ENCODE peak calls at places on chromosomes 16 and 17, in six cellular contexts. Z, U, N, Q, E and H are unnamed samples.

GRCh38 chr16:69311533-69312388 is 611 bp downstream of the VPS4A start:
- DNase-seq in N (peak), Z (peak), Q (peak), U (peak), E (peak), H (no peak)

GRCh38 chr17:37642706-37643105 is 540 bp downstream of the DDX52 start:
- DNase-seq in Q (no peak), E (peak), Z (no peak), U (no peak), N (peak), H (peak)

GRCh38 chr16:2470603-2471015 is 488 bp upstream of the NTN3 start:
- DNase-seq in U (no peak), Q (no peak), Z (no peak), N (no peak), E (peak), H (no peak)

GRCh38 chr17:75910699-75911098 is 6.0 kb upstream of the MRPL38 start:
- DNase-seq in U (no peak), N (no peak), E (no peak), Q (peak), Z (no peak), H (no peak)

GRCh38 chr17:51258756-51259573 is 884 bp downstream of the MBTD1 start:
- DNase-seq in E (peak), Q (peak), U (no peak), N (peak), Z (no peak), H (no peak)

GRCh38 chr17:36808181-36808661 is 129.1 kb upstream of the LHX1 start:
- DNase-seq in N (peak), U (peak), Z (no peak), E (no peak), Q (peak), H (no peak)

GRCh38 chr16:3144331-3144881 is 9.6 kb downstream of the ZNF213 start:
- DNase-seq in U (no peak), E (peak), N (no peak), Z (no peak), Q (peak), H (no peak)

GRCh38 chr16:8675183-8676159 is 1.1 kb downstream of the ABAT start:
- DNase-seq in E (no peak), Z (no peak), U (no peak), N (no peak), Q (no peak), H (no peak)

GRCh38 chr16:86403541-86404163 is 106.7 kb upstream of the FOXF1 start:
- DNase-seq in Q (no peak), U (no peak), N (no peak), Z (no peak), E (no peak), H (no peak)

GRCh38 chr17:73131993-73132595 is 32.7 kb upstream of the SSTR2 start:
- DNase-seq in E (no peak), U (no peak), Z (no peak), Q (no peak), N (no peak), H (no peak)

GRCh38 chr17:81579821-81580321 is 27.7 kb upstream of the FAAP100 start:
- DNase-seq in Q (peak), E (no peak), U (no peak), Z (no peak), N (peak), H (peak)
- H3K14ac ChIP-seq in Q (no peak), E (no peak), U (no peak), Z (no peak), N (no peak), H (no peak)

GRCh38 chr17:80889231-80889896 is 102.3 kb upstream of the CHMP6 start:
- DNase-seq in N (no peak), Q (no peak), Z (no peak), E (no peak), U (no peak), H (no peak)

GRCh38 chr17:80889897-80890550 is 101.6 kb upstream of the CHMP6 start:
- DNase-seq in U (no peak), N (no peak), E (no peak), Z (no peak), Q (no peak), H (no peak)

GRCh38 chr17:80886641-80887573 is 104.7 kb upstream of the CHMP6 start:
- DNase-seq in Z (no peak), U (no peak), Q (no peak), N (no peak), E (no peak), H (no peak)

GRCh38 chr17:80887639-80888175 is 103.9 kb upstream of the CHMP6 start:
- DNase-seq in E (no peak), U (no peak), Z (no peak), N (no peak), Q (no peak), H (no peak)

GRCh38 chr17:80888276-80889160 is 103.1 kb upstream of the CHMP6 start:
- DNase-seq in E (no peak), Z (no peak), U (no peak), N (no peak), Q (no peak), H (no peak)
- H3K14ac ChIP-seq in E (no peak), Z (no peak), U (peak), N (no peak), Q (no peak), H (no peak)

GRCh38 chr17:7944321-7944720 is 12.3 kb downstream of the CNTROB start:
- DNase-seq in N (no peak), Q (no peak), E (no peak), U (no peak), Z (no peak), H (no peak)
- H3K14ac ChIP-seq in N (no peak), Q (no peak), E (no peak), U (no peak), Z (no peak), H (no peak)

GRCh38 chr16:31810863-31811262 is 62.7 kb upstream of the ZNF267 start:
- DNase-seq in E (no peak), U (no peak), Z (no peak), Q (no peak), N (no peak), H (no peak)

GRCh38 chr16:31807086-31807485 is 66.5 kb upstream of the ZNF267 start:
- DNase-seq in N (no peak), U (no peak), Z (no peak), Q (no peak), E (no peak), H (no peak)
- H3K14ac ChIP-seq in N (no peak), U (no peak), Z (no peak), Q (no peak), E (no peak), H (no peak)

GRCh38 chr16:11557811-11558210 is 28.9 kb downstream of the LITAF start:
- DNase-seq in Z (no peak), U (no peak), Q (no peak), N (no peak), E (no peak), H (no peak)
- H3K14ac ChIP-seq in Z (no peak), U (no peak), Q (no peak), N (no peak), E (no peak), H (no peak)

GRCh38 chr17:82681547-82681946 is 17.0 kb downstream of the RAB40B start:
- DNase-seq in U (no peak), N (no peak), Q (no peak), E (no peak), Z (no peak), H (no peak)
- H3K14ac ChIP-seq in U (no peak), N (no peak), Q (no peak), E (no peak), Z (no peak), H (no peak)